ENCODE peak calls at places on chromosomes 16 and 17, in nine cellular contexts. B is epithelial cell of esophagus; U is CD8-positive, alpha-beta T cell; R is Caco-2; I is ascending aorta; A is kidney epithelial cell; L is effector memory CD4-positive, alpha-beta T cell; V is vagina; P is right cardiac atrium. Y is an unnamed sample.

GRCh38 chr16:8736123-8736680 is 61.2 kb downstream of the TMEM186 start:
- DNase-seq in B (no peak), U (no peak), R (no peak), I (no peak), A (no peak), L (no peak), V (no peak), P (no peak), Y (no peak)

GRCh38 chr16:85557083-85557975 is 55.8 kb upstream of the GSE1 start:
- DNase-seq in B (peak; percentile 47), U (peak; percentile 54), R (peak; percentile 51), I (no peak), A (no peak), L (no peak), V (no peak), P (no peak), Y (peak; percentile 27)

GRCh38 chr17:4956493-4957061 is 5.7 kb downstream of the ENO3 start:
- DNase-seq in B (no peak), U (peak; percentile 55), R (no peak), I (no peak), A (no peak), L (no peak), V (no peak), P (no peak), Y (no peak)

GRCh38 chr16:81293909-81294802 is 20.6 kb upstream of the GAN start:
- DNase-seq in B (peak; percentile 75), U (no peak), R (no peak), I (no peak), A (no peak), L (no peak), V (no peak), P (no peak), Y (peak; percentile 76)

GRCh38 chr17:61425682-61426481 is 26.2 kb downstream of the TBX2 start:
- DNase-seq in B (no peak), U (no peak), R (peak; percentile 59), I (no peak), A (no peak), L (no peak), V (no peak), P (no peak), Y (no peak)

GRCh38 chr17:8941520-8941919 is 24.0 kb downstream of the PIK3R5 start:
- DNase-seq in B (no peak), U (peak; percentile 68), R (no peak), I (no peak), A (no peak), L (peak; percentile 42), V (no peak), P (no peak), Y (no peak)

GRCh38 chr17:63998721-63999679 is 849 bp downstream of the PRR29 start:
- DNase-seq in B (no peak), U (peak; percentile 20), R (no peak), I (no peak), A (no peak), L (no peak), V (no peak), P (no peak), Y (no peak)

GRCh38 chr16:57994778-57995177 is 5.7 kb downstream of the ZNF319 start:
- DNase-seq in B (peak; percentile 63), U (peak; percentile 50), R (peak; percentile 77), I (no peak), A (no peak), L (peak; percentile 25), V (no peak), P (peak; percentile 68), Y (peak; percentile 40)

GRCh38 chr17:59361386-59361785 is 29.9 kb downstream of the YPEL2 start:
- DNase-seq in B (peak; percentile 36), U (no peak), R (no peak), I (no peak), A (no peak), L (no peak), V (no peak), P (no peak), Y (no peak)

GRCh38 chr17:36722903-36723263 is 121.5 kb downstream of the MRM1 start:
- DNase-seq in B (no peak), U (no peak), R (no peak), I (no peak), A (no peak), L (no peak), V (no peak), P (no peak), Y (no peak)

GRCh38 chr16:19960183-19960582 is 75.5 kb upstream of the GPRC5B start:
- DNase-seq in B (no peak), U (no peak), R (no peak), I (no peak), A (no peak), L (no peak), V (no peak), P (no peak), Y (no peak)

GRCh38 chr17:82216301-82217119 is 3.9 kb upstream of the CCDC57 start:
- DNase-seq in B (peak; percentile 82), U (peak; percentile 46), R (no peak), I (peak; percentile 67), A (no peak), L (peak; percentile 51), V (no peak), P (peak; percentile 67), Y (peak; percentile 82)

GRCh38 chr17:63506627-63507026 is 16.5 kb upstream of the KCNH6 start:
- DNase-seq in B (no peak), U (no peak), R (no peak), I (no peak), A (no peak), L (no peak), V (no peak), P (no peak), Y (no peak)

GRCh38 chr16:8070501-8070900 is 519.8 kb downstream of the TMEM114 start:
- DNase-seq in B (no peak), U (no peak), R (no peak), I (no peak), A (no peak), L (no peak), V (no peak), P (no peak), Y (no peak)

GRCh38 chr17:79053251-79053925 is 21.2 kb upstream of the ENGASE start:
- DNase-seq in B (peak; percentile 17), U (no peak), R (no peak), I (no peak), A (no peak), L (no peak), V (no peak), P (no peak), Y (peak; percentile 18)

GRCh38 chr16:57318240-57318970 is 33.9 kb upstream of the PLLP start:
- DNase-seq in B (no peak), U (no peak), R (peak; percentile 58), I (no peak), A (no peak), L (no peak), V (no peak), P (no peak), Y (no peak)

DNA sequence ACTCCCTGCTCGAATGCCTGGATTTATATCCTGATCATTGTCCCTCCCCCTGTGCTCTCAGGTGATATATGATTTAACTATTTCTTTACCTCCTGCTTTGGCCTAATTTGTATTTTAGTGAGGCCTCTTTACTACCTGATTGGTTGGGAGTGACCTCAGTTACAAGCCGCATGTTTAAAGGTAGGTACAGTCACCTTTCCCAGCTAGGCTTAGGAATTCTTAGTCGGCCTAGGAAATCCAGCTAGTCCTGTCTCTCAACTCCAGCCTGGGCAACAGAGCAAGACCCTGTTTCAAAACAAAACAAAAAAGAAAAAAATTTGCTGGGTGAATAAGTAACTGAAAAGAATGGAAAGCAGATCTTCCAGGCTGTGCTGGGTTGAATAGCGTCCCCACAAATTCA is 26.8 kb upstream of the ST6GALNAC2 start:
- DNase-seq in B (no peak), U (no peak), R (no peak), I (no peak), A (no peak), L (no peak), V (no peak), P (no peak), Y (no peak)
- H3K4me3 ChIP-seq in B (no peak overlapping the region), U (no peak overlapping the region), R (no peak overlapping the region), I (no peak overlapping the region), A (no peak overlapping the region), L (no peak overlapping the region), V (no peak overlapping the region), P (no peak overlapping the region), Y (no peak overlapping the region)

DNA sequence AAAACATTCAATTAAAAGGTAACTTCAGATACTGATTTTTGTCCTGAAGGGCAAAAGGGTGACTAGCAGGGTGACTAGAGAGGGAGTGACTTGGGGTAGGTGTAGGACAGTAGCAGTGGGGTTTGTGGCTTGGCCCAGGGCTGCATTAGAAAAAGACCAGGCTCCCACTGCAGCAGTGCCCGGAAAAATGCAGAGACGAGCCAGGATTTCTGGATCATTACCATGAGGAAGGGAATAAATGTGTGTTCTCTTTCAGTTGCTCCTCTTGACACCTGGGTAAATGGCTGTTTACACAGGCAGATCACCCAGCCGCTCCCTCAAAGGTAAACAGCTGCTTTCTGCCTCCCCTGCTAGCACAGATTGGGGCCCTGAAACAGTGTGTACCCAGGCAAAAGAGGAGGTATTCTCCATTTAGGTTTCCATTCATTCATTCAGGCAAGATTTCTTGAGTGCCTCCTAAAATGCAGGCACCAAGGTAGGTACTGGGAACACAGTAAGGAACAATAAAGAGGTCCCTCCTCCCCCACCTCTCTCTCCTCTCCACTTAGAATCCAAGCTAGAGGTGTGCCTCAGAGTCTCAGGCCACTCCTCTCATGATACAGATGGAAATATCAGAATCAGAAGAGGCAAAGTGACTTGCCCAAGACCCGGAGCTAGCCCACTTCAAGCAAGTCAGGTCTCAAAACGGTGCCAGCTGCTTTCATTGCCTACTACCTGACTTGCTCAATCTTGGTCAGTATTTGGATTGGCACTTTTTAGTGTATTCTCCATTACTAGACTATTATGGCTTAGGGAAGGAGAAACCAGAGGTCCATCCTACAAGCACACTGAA is 15.2 kb upstream of the TOX3 start:
- DNase-seq in B (no peak), U (no peak), R (peak; percentile 40), I (no peak), A (no peak), L (no peak), V (no peak), P (no peak), Y (no peak)
- H3K4me3 ChIP-seq in B (no peak overlapping the region), U (no peak overlapping the region), R (no peak overlapping the region), I (no peak overlapping the region), A (no peak overlapping the region), L (no peak overlapping the region), V (no peak overlapping the region), P (no peak overlapping the region), Y (no peak overlapping the region)

DNA sequence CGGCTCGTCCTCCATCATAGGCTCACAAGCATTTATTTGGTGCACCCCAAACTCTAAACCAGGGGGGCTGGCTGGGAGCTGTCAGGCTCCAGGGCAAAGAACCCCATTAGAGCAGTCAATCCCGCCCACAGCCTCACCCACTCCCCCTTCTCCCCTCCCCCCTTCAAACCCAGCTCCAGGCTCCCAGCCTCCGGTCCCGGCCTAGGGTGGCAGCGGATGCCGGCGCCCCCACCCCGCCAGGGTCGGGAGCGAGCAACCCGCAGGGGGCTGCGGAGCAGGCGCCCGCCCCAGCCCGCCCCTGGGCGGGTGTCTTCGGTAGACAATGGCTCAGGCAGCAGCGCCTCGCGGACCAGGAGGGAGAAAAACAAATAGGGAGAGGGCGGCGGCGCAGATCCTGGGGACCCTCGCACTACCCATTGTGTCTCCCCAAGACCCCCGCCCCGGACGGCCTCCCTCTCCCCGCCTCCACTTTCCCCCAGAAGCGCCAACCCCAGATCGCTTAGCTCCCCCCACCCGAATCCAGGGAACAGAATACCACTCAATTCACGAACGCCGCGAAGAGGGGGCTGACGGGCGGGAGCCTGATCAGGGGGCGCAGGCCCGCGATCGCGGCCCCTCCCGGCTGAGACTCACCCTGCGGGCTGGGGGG is 565 bp downstream of the FAM171A2 start:
- DNase-seq in B (no peak), U (no peak), R (peak; percentile 37), I (no peak), A (no peak), L (no peak), V (no peak), P (no peak), Y (no peak)
- H3K4me3 ChIP-seq in B (peak overlapping the region; percentile 55), U (peak overlapping the region; percentile 59), R (peak overlapping the region; percentile 69), I (peak overlapping the region; percentile 75), A (peak overlapping the region; percentile 76), L (peak overlapping the region; percentile 60), V (peak overlapping the region; percentile 69), P (peak overlapping the region; percentile 78), Y (peak overlapping the region; percentile 40)

GRCh38 chr16:54504372-54504771 is 217.8 kb upstream of the IRX3 start:
- DNase-seq in B (no peak), U (no peak), R (no peak), I (no peak), A (no peak), L (no peak), V (no peak), P (peak; percentile 46), Y (no peak)
- H3K4me3 ChIP-seq in B (no peak overlapping the region), U (no peak overlapping the region), R (no peak overlapping the region), I (no peak overlapping the region), A (no peak overlapping the region), L (no peak overlapping the region), V (no peak overlapping the region), P (no peak overlapping the region), Y (no peak overlapping the region)